ENCODE peak calls at places on chromosomes 3 and 15, in six cellular contexts. P is astrocyte, U is GM23248, F is hepatocyte, J is OCI-LY7, T is fibroblast of lung. A is an unnamed sample.

GRCh38 chr15:62969442-62970089 is 73.0 kb upstream of the TPM1 start:
- DNase-seq in P (no peak), U (no peak), F (no peak), J (no peak), T (no peak), A (peak; percentile 26)

GRCh38 chr3:186525369-186526255 is 18.6 kb downstream of the CRYGS start:
- DNase-seq in P (no peak), U (no peak), F (no peak), J (peak; percentile 48), T (no peak), A (no peak)

GRCh38 chr15:68484696-68485400 is 52.9 kb upstream of the ITGA11 start:
- DNase-seq in P (peak; percentile 88), U (peak; percentile 94), F (no peak), J (no peak), T (peak; percentile 90), A (peak; percentile 90)

GRCh38 chr3:171528102-171528501 is 67.9 kb upstream of the TNIK start:
- DNase-seq in P (no peak), U (peak; percentile 14), F (no peak), J (no peak), T (peak; percentile 11), A (no peak)

GRCh38 chr15:50665938-50666337 is 20.7 kb downstream of the TRPM7 start:
- DNase-seq in P (no peak), U (no peak), F (no peak), J (no peak), T (no peak), A (no peak)

GRCh38 chr3:86282106-86282787 is 708.7 kb downstream of the VGLL3 start:
- DNase-seq in P (no peak), U (no peak), F (no peak), J (no peak), T (no peak), A (no peak)

GRCh38 chr15:40106203-40107161 is 2.2 kb downstream of the BMF start:
- DNase-seq in P (no peak), U (peak; percentile 45), F (peak; percentile 91), J (peak; percentile 67), T (no peak), A (peak; percentile 69)

GRCh38 chr3:16433701-16434151 is 79.8 kb downstream of the RFTN1 start:
- DNase-seq in P (no peak), U (no peak), F (no peak), J (peak; percentile 95), T (no peak), A (no peak)

GRCh38 chr3:111338059-111338698 is 203.8 kb upstream of the CD96 start:
- DNase-seq in P (peak; percentile 54), U (peak; percentile 78), F (peak; percentile 81), J (peak; percentile 28), T (peak; percentile 68), A (peak; percentile 77)

GRCh38 chr3:155701882-155702465 is 42.9 kb downstream of the PLCH1 start:
- DNase-seq in P (peak; percentile 32), U (peak; percentile 76), F (peak; percentile 84), J (peak; percentile 76), T (peak; percentile 42), A (peak; percentile 19)

GRCh38 chr3:58090351-58090750 is 82.1 kb downstream of the FLNB start:
- DNase-seq in P (peak; percentile 37), U (no peak), F (no peak), J (no peak), T (peak; percentile 32), A (no peak)

GRCh38 chr3:23961913-23962312 is 16.8 kb downstream of the NR1D2 start:
- DNase-seq in P (no peak), U (no peak), F (no peak), J (no peak), T (no peak), A (no peak)

GRCh38 chr3:60579734-60580133 is 671.5 kb downstream of the FHIT start:
- DNase-seq in P (peak; percentile 94), U (peak; percentile 94), F (peak; percentile 36), J (no peak), T (peak; percentile 95), A (peak; percentile 88)

GRCh38 chr3:190265126-190265525 is 57.1 kb downstream of the CLDN1 start:
- DNase-seq in P (no peak), U (no peak), F (no peak), J (no peak), T (peak; percentile 25), A (no peak)

GRCh38 chr15:34241376-34242350 is 16.8 kb downstream of the EMC4 start:
- DNase-seq in P (peak; percentile 23), U (peak; percentile 63), F (peak; percentile 53), J (peak; percentile 57), T (peak; percentile 37), A (peak; percentile 87)

GRCh38 chr3:187088701-187089100 is 50.6 kb downstream of the RPL39L start:
- DNase-seq in P (no peak), U (no peak), F (no peak), J (no peak), T (no peak), A (no peak)

GRCh38 chr15:74174216-74174965 is 881 bp downstream of the ISLR start:
- DNase-seq in P (no peak), U (peak; percentile 59), F (peak; percentile 51), J (no peak), T (no peak), A (no peak)

GRCh38 chr15:58770519-58770856 is 614 bp upstream of the MINDY2 start:
- DNase-seq in P (peak; percentile 94), U (peak; percentile 91), F (peak; percentile 64), J (peak; percentile 56), T (peak; percentile 95), A (peak; percentile 92)

GRCh38 chr15:70852501-70853269 is 1.3 kb downstream of the LARP6 start:
- DNase-seq in P (peak; percentile 54), U (peak; percentile 91), F (no peak), J (no peak), T (peak; percentile 61), A (peak; percentile 97)

GRCh38 chr3:9036327-9037112 is 73.2 kb upstream of the RAD18 start:
- DNase-seq in P (no peak), U (peak; percentile 68), F (peak; percentile 33), J (no peak), T (peak; percentile 11), A (no peak)

GRCh38 chr3:67048067-67048715 is 50.1 kb downstream of the KBTBD8 start:
- DNase-seq in P (no peak), U (no peak), F (no peak), J (peak; percentile 86), T (no peak), A (no peak)

GRCh38 chr15:79185199-79185598 is 94.6 kb upstream of the RASGRF1 start:
- DNase-seq in P (no peak), U (peak; percentile 35), F (no peak), J (peak; percentile 21), T (no peak), A (no peak)

GRCh38 chr3:8767667-8768363 is 1.6 kb downstream of the OXTR start:
- DNase-seq in P (peak; percentile 32), U (peak; percentile 56), F (peak; percentile 31), J (no peak), T (peak; percentile 51), A (peak; percentile 86)

DNA sequence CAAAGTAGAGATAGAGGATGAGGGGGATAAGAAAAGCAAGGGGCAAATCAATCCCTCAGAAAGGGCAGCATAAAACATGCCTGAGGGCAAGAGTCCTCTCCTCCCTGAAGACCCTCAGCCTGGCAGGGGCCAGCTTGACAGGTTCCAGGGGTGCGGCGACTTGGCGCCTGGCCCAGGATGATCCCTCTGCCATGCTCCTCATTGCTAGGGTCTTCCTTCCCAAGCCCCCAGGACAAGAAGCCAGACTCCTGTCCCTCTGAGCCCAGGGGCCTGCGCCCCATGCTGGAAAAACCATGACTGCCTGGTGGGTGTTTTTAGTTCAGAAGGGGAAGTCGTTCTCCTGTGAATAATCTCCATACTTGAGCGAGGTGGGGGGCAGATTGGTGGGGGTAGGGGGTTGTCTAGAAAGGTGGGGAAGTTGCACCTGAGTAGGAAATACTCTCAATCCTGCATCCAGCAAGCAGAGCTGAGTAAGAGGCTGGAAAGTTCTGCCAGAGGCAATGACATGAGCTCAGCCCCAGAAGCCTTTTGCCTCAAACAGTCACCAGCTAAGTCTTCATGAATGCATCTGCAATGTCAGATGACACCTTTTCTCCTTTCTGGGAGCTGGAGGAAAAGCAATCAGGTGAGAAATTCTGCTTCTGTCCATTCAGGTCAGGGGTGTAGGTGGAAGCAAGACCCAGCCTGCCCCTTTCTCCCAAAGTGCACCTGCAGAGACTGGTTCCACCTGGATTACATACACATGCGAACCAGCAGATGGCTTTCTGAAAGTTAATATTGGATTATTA is 18.3 kb downstream of the SLC12A8 start:
- DNase-seq in P (peak; percentile 15), U (peak; percentile 41), F (no peak), J (no peak), T (peak; percentile 32), A (no peak)
- H3K4me3 ChIP-seq in P (no peak overlapping the region), U (no peak overlapping the region), F (no peak overlapping the region), J (no peak overlapping the region), T (no peak overlapping the region), A (no peak overlapping the region)

GRCh38 chr3:136181741-136182140 is 14.4 kb downstream of the MSL2 start:
- DNase-seq in P (no peak), U (no peak), F (no peak), J (no peak), T (no peak), A (no peak)
- H4K20me1 ChIP-seq in P (peaks cover 97% of the 10 kb centered on the region), U (peaks cover 36% of the 10 kb centered on the region), F (peaks cover 99% of the 10 kb centered on the region), J (peaks cover 49% of the 10 kb centered on the region), T (peaks cover 5% of the 10 kb centered on the region), A (peaks cover 84% of the 10 kb centered on the region)

GRCh38 chr15:56916825-56917477 is 1.5 kb upstream of the TCF12 start:
- DNase-seq in P (no peak), U (peak; percentile 16), F (peak; percentile 13), J (no peak), T (peak; percentile 47), A (no peak)
- H3K4me3 ChIP-seq in P (peak overlapping the region; percentile 79), U (peak overlapping the region; percentile 90), F (no peak overlapping the region), J (no peak overlapping the region), T (peak overlapping the region; percentile 87), A (peak overlapping the region; percentile 89)

DNA sequence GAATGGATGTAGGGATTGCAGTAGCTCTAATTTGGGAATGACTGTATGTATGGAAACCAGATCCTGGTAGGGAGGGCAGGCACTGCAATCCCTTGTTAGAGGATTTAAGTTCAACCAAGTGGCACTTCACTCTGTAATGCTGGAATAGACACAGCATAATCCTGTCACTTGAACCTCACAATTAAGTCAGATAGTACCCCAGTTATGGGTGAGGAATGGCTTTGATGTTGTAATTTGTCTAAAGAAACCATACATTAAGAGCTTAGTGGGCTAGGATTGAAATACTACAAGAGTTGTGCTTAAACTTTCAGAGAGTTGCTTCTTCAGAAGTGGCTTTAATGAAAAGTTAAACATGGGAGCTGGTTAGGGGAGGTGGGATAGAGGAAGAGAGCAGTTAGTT is 9.3 kb downstream of the RAB7A start:
- DNase-seq in P (no peak), U (no peak), F (no peak), J (no peak), T (no peak), A (no peak)
- H4K20me1 ChIP-seq in P (peaks cover 96% of the 10 kb centered on the region), U (peaks cover 60% of the 10 kb centered on the region), F (peaks cover 100% of the 10 kb centered on the region), J (peaks cover 7% of the 10 kb centered on the region), T (peaks cover 7% of the 10 kb centered on the region), A (peaks cover 77% of the 10 kb centered on the region)

GRCh38 chr3:152381881-152382295 is 113.2 kb downstream of the MBNL1 start:
- DNase-seq in P (no peak), U (no peak), F (no peak), J (no peak), T (no peak), A (no peak)

GRCh38 chr3:152383136-152383606 is 114.4 kb downstream of the MBNL1 start:
- DNase-seq in P (no peak), U (no peak), F (no peak), J (no peak), T (no peak), A (no peak)

GRCh38 chr3:152380048-152380447 is 111.3 kb downstream of the MBNL1 start:
- DNase-seq in P (no peak), U (no peak), F (no peak), J (no peak), T (no peak), A (no peak)

GRCh38 chr3:152384412-152384811 is 115.7 kb downstream of the MBNL1 start:
- DNase-seq in P (no peak), U (no peak), F (no peak), J (no peak), T (no peak), A (no peak)

GRCh38 chr3:152382312-152383135 is 113.8 kb downstream of the MBNL1 start:
- DNase-seq in P (no peak), U (no peak), F (no peak), J (no peak), T (no peak), A (no peak)
- H3K4me3 ChIP-seq in P (no peak overlapping the region), U (peak overlapping the region; percentile 61), F (no peak overlapping the region), J (no peak overlapping the region), T (peak overlapping the region; percentile 15), A (peak overlapping the region; percentile 46)

A was measured in osteoblast.